ENCODE peak calls at places on chromosome 12, in nine cellular contexts. F, O, I, K, T, G, R, Q and B are unnamed samples.

GRCh38 chr12:2834581-2835491 is at the start of gene NRIP2:
- DNase-seq in F (no peak), O (no peak), I (no peak), K (peak), T (no peak), G (no peak), R (no peak), Q (no peak), B (peak)

GRCh38 chr12:94100254-94100653 is 48.1 kb upstream of the PLXNC1 start:
- DNase-seq in F (no peak), O (peak), I (no peak), K (no peak), T (no peak), G (peak), R (no peak), Q (peak), B (peak)

GRCh38 chr12:105761075-105761474 is 377.7 kb downstream of the NUAK1 start:
- DNase-seq in F (no peak), O (no peak), I (no peak), K (peak), T (no peak), G (peak), R (no peak), Q (no peak), B (peak)

GRCh38 chr12:5503774-5504173 is 71.9 kb downstream of the NTF3 start:
- DNase-seq in F (no peak), O (no peak), I (no peak), K (no peak), T (no peak), G (no peak), R (peak), Q (no peak), B (no peak)

GRCh38 chr12:58393152-58393551 is 451.8 kb downstream of the ATP23 start:
- DNase-seq in F (no peak), O (no peak), I (no peak), K (no peak), T (no peak), G (peak), R (no peak), Q (no peak), B (peak)

GRCh38 chr12:111642681-111643427 is 42.9 kb downstream of the BRAP start:
- DNase-seq in F (no peak), O (no peak), I (no peak), K (no peak), T (no peak), G (no peak), R (no peak), Q (no peak), B (no peak)

GRCh38 chr12:8712572-8712971 is 14.8 kb downstream of the RIMKLB start:
- DNase-seq in F (no peak), O (no peak), I (no peak), K (no peak), T (no peak), G (no peak), R (no peak), Q (no peak), B (no peak)

GRCh38 chr12:116381744-116382455 is 104.4 kb upstream of the MED13L start:
- DNase-seq in F (no peak), O (peak), I (no peak), K (peak), T (no peak), G (peak), R (no peak), Q (peak), B (peak)

GRCh38 chr12:1591029-1591428 is 3.4 kb downstream of the FBXL14 start:
- DNase-seq in F (no peak), O (no peak), I (no peak), K (peak), T (no peak), G (peak), R (peak), Q (no peak), B (peak)

GRCh38 chr12:6963741-6964446 is 6.6 kb downstream of the PHB2 start:
- DNase-seq in F (no peak), O (no peak), I (no peak), K (no peak), T (peak), G (no peak), R (no peak), Q (no peak), B (no peak)

GRCh38 chr12:13102481-13103195 is 829 bp downstream of the GSG1 start:
- DNase-seq in F (no peak), O (no peak), I (no peak), K (peak), T (no peak), G (no peak), R (no peak), Q (no peak), B (peak)

GRCh38 chr12:53048780-53049401 is 974 bp upstream of the TNS2 start:
- DNase-seq in F (no peak), O (no peak), I (no peak), K (peak), T (peak), G (no peak), R (peak), Q (no peak), B (peak)

GRCh38 chr12:22257100-22257499 is 77.4 kb downstream of the ST8SIA1 start:
- DNase-seq in F (no peak), O (no peak), I (no peak), K (no peak), T (no peak), G (no peak), R (no peak), Q (no peak), B (no peak)

GRCh38 chr12:43836455-43836989 is 641 bp downstream of the TMEM117 start:
- DNase-seq in F (no peak), O (no peak), I (no peak), K (peak), T (no peak), G (peak), R (no peak), Q (no peak), B (peak)

GRCh38 chr12:2624543-2625266 is 170.1 kb upstream of the FKBP4 start:
- DNase-seq in F (no peak), O (no peak), I (no peak), K (no peak), T (no peak), G (peak), R (no peak), Q (no peak), B (peak)

GRCh38 chr12:131795688-131796410 is 32.3 kb upstream of the MMP17 start:
- DNase-seq in F (no peak), O (no peak), I (no peak), K (no peak), T (peak), G (no peak), R (no peak), Q (no peak), B (no peak)

GRCh38 chr12:13205809-13206559 is 9.5 kb downstream of the EMP1 start:
- DNase-seq in F (no peak), O (peak), I (no peak), K (peak), T (no peak), G (peak), R (no peak), Q (peak), B (peak)

GRCh38 chr12:102939059-102939458 is 18.4 kb upstream of the ASCL1 start:
- DNase-seq in F (no peak), O (no peak), I (no peak), K (no peak), T (no peak), G (no peak), R (no peak), Q (no peak), B (no peak)

DNA sequence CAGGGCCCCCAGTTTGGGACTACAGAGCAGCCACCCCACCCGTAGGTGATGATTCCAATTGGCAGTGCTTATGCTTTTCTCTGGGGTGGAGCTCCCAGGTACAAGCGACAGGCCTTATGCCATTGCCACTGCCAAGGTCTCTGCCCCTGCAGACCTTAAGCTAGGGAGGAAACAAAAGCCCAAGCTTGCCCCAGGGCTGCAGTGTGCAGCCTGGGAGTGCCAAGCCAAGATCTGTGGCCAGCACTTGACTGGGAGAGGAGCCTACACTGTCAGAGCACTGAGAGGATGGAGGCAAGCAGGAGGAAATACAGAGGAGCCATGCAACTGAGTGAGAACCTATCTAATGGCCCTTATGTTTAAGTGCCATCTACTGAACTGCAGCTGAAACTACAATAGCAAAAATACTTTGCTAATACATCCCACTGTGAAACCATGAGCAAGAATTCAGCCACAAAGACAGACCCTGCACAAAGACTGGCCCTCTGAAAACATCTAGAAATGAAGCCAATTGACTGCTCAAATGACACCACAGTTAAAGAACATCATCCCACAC is 17.7 kb upstream of the ASCL1 start:
- DNase-seq in F (no peak), O (no peak), I (no peak), K (no peak), T (no peak), G (no peak), R (no peak), Q (no peak), B (no peak)
- TF ChIP-seq CTCF in F (no peak), O (no peak), I (no peak), K (no peak), T (no peak), G (no peak), R (no peak), Q (no peak), B (no peak)

GRCh38 chr12:127562781-127563180 is 704.2 kb upstream of the TMEM132C start:
- DNase-seq in F (no peak), O (no peak), I (no peak), K (no peak), T (no peak), G (no peak), R (no peak), Q (no peak), B (no peak)
- H3K4me3 ChIP-seq in F (no peak), O (no peak), I (no peak), K (no peak), T (no peak), G (no peak), R (no peak), Q (no peak), B (no peak)

DNA sequence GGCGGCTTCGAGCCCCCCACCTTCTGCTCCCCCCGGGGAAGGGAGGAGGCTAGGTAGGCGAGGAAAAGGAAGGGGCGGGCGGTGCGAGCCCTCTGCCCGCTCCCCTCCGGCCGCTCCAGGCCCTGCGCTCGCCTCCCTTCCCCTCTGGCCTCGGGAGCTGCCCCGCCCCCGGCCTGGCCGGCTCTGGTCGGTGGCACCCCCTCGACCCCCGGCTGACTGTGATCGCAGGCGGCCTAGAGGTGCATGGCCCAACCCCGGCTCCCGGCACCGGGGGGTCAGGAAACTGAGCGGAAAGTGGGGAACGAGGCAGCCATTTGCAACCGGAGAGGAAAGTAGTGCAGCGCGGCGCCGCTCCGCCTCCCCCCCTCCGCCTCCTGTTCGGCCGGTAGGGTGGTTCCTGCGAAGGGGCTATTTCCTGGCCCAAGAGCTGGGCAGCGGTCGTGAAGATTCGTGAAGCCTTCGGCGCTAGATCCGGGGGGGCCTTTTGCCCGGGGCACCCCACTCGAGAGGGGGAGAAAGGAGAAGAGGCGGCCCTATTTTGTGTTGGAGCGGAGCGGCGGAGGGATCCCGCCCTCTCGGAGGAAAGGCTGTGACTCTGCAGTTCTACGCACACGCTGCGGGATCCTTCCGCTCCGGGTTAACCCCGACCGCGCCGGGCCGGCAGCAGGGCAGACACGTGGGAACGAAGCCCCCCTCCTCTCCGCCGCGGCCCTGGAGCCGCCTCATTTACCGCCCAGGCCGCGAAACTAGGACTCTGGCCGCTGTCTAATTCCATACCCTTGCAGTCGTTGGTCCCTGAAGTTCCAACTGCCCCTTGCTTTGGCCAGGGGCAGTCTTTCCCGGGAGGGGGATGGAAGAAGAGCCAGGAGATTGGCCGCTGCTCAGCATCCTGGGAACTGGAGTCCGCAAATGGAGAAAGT is at the start of gene KMT2D:
- DNase-seq in F (peak), O (peak), I (peak), K (peak), T (peak), G (peak), R (peak), Q (peak), B (peak)
- TF ChIP-seq CTCF in F (no peak), O (peak), I (no peak), K (peak), T (no peak), G (no peak), R (no peak), Q (peak), B (peak)

GRCh38 chr12:57262126-57262822 is 11.3 kb upstream of the STAC3 start:
- DNase-seq in F (no peak), O (no peak), I (no peak), K (no peak), T (no peak), G (no peak), R (no peak), Q (no peak), B (no peak)

GRCh38 chr12:57260366-57260765 is 9.4 kb upstream of the STAC3 start:
- DNase-seq in F (no peak), O (no peak), I (no peak), K (no peak), T (no peak), G (no peak), R (no peak), Q (no peak), B (no peak)

GRCh38 chr12:57263096-57263495 is 12.1 kb upstream of the STAC3 start:
- DNase-seq in F (no peak), O (no peak), I (no peak), K (no peak), T (no peak), G (no peak), R (no peak), Q (no peak), B (no peak)

GRCh38 chr12:57258977-57259970 is 8.3 kb upstream of the STAC3 start:
- DNase-seq in F (no peak), O (no peak), I (no peak), K (peak), T (no peak), G (no peak), R (no peak), Q (no peak), B (no peak)

GRCh38 chr12:57261385-57261784 is 10.4 kb upstream of the STAC3 start:
- DNase-seq in F (no peak), O (no peak), I (no peak), K (no peak), T (no peak), G (no peak), R (no peak), Q (no peak), B (no peak)
- H3K4me3 ChIP-seq in F (no peak), O (no peak), I (no peak), K (no peak), T (no peak), G (no peak), R (no peak), Q (no peak), B (no peak)

GRCh38 chr12:114011711-114012110 is 45.6 kb upstream of the RBM19 start:
- DNase-seq in F (no peak), O (no peak), I (no peak), K (no peak), T (no peak), G (no peak), R (no peak), Q (no peak), B (no peak)

GRCh38 chr12:114015851-114016250 is 49.7 kb upstream of the RBM19 start:
- DNase-seq in F (no peak), O (no peak), I (no peak), K (no peak), T (no peak), G (no peak), R (no peak), Q (no peak), B (no peak)

GRCh38 chr12:114018669-114019068 is 52.5 kb upstream of the RBM19 start:
- DNase-seq in F (no peak), O (no peak), I (no peak), K (peak), T (no peak), G (peak), R (no peak), Q (no peak), B (no peak)

GRCh38 chr12:114012744-114013431 is 46.8 kb upstream of the RBM19 start:
- DNase-seq in F (no peak), O (no peak), I (no peak), K (no peak), T (no peak), G (no peak), R (no peak), Q (no peak), B (no peak)

GRCh38 chr12:114013601-114014345 is 47.6 kb upstream of the RBM19 start:
- DNase-seq in F (no peak), O (peak), I (no peak), K (peak), T (no peak), G (peak), R (no peak), Q (no peak), B (peak)
- TF ChIP-seq CTCF in F (no peak), O (peak), I (no peak), K (peak), T (no peak), G (peak), R (no peak), Q (peak), B (peak)